ENCODE peak calls at places on chromosomes 6 and 20, in six cellular contexts. J is Panc1, B is H1, I is GM12878, A is HCT116, E is K562. Y is an unnamed sample.

GRCh38 chr20:23374441-23374840 is 12.5 kb downstream of the GZF1 start:
- DNase-seq in E (no peak), A (no peak), I (no peak), B (no peak), J (no peak), Y (no peak)

GRCh38 chr6:145339089-145339488 is 396.2 kb downstream of the EPM2A start:
- DNase-seq in I (no peak), J (no peak), B (no peak), A (no peak), E (no peak), Y (no peak)

GRCh38 chr6:113719545-113719944 is 137.6 kb upstream of the MARCKS start:
- DNase-seq in J (no peak), B (no peak), I (no peak), E (no peak), A (no peak), Y (no peak)

GRCh38 chr6:48135352-48136084 is 24.5 kb upstream of the PTCHD4 start:
- DNase-seq in A (no peak), E (no peak), B (no peak), I (no peak), J (no peak), Y (no peak)

GRCh38 chr20:2585811-2586210 is 49.4 kb downstream of the TMC2 start:
- DNase-seq in I (no peak), B (peak; percentile 2), J (no peak), E (no peak), A (no peak), Y (no peak)

GRCh38 chr6:107821591-107821990 is 2.5 kb downstream of the SCML4 start:
- DNase-seq in J (no peak), E (no peak), A (no peak), B (no peak), I (no peak), Y (no peak)

GRCh38 chr6:113560908-113561307 is 296.2 kb upstream of the MARCKS start:
- DNase-seq in A (peak; percentile 32), E (no peak), B (no peak), J (no peak), I (no peak), Y (no peak)

GRCh38 chr6:39420300-39421265 is 98.1 kb upstream of the KCNK16 start:
- DNase-seq in J (no peak), I (no peak), A (no peak), B (no peak), E (no peak), Y (no peak)

GRCh38 chr6:163490826-163491577 is 76.5 kb downstream of the QKI start:
- DNase-seq in B (no peak), E (no peak), J (no peak), I (no peak), A (no peak), Y (no peak)

GRCh38 chr6:157648561-157648960 is 174.5 kb upstream of the SNX9 start:
- DNase-seq in E (no peak), I (no peak), B (no peak), A (peak; percentile 7), J (no peak), Y (no peak)

GRCh38 chr6:63427951-63428350 is 108.2 kb upstream of the LGSN start:
- DNase-seq in B (no peak), E (no peak), J (no peak), I (no peak), A (no peak), Y (no peak)

GRCh38 chr6:53752440-53752839 is 42.4 kb upstream of the LRRC1 start:
- DNase-seq in A (no peak), B (no peak), E (no peak), I (no peak), J (no peak), Y (no peak)

GRCh38 chr20:6014957-6015356 is 38.9 kb downstream of the LRRN4 start:
- DNase-seq in B (no peak), J (no peak), A (no peak), I (no peak), E (no peak), Y (no peak)

GRCh38 chr20:19849341-19850189 is 91.5 kb downstream of the RIN2 start:
- DNase-seq in E (no peak), I (no peak), B (no peak), J (no peak), A (no peak), Y (no peak)

GRCh38 chr20:43388267-43389081 is 69.2 kb upstream of the SRSF6 start:
- DNase-seq in A (no peak), B (no peak), J (no peak), I (no peak), E (no peak), Y (no peak)

GRCh38 chr6:47484616-47485015 is 7.0 kb downstream of the CD2AP start:
- DNase-seq in J (no peak), I (no peak), B (no peak), A (peak; percentile 22), E (no peak), Y (no peak)

GRCh38 chr6:105485456-105485855 is 82.6 kb upstream of the PREP start:
- DNase-seq in J (no peak), A (no peak), I (no peak), B (no peak), E (no peak), Y (no peak)

GRCh38 chr6:125867483-125867935 is 76.7 kb downstream of the NCOA7 start:
- DNase-seq in I (no peak), E (no peak), A (peak; percentile 47), J (no peak), B (peak; percentile 53), Y (no peak)

GRCh38 chr20:49589747-49590146 is 21.8 kb upstream of the PTGIS start:
- DNase-seq in E (no peak), J (no peak), I (no peak), A (no peak), B (no peak), Y (no peak)

GRCh38 chr6:33848498-33848897 is 44.7 kb upstream of the MLN start:
- DNase-seq in I (no peak), J (no peak), B (no peak), A (no peak), E (no peak), Y (no peak)

GRCh38 chr6:444653-445275 is 53.2 kb downstream of the IRF4 start:
- DNase-seq in J (no peak), A (no peak), B (no peak), E (no peak), I (no peak), Y (no peak)

GRCh38 chr6:439681-440167 is 48.2 kb downstream of the IRF4 start:
- DNase-seq in A (no peak), I (no peak), B (no peak), E (no peak), J (no peak), Y (no peak)

GRCh38 chr6:443621-444175 is 52.1 kb downstream of the IRF4 start:
- DNase-seq in A (no peak), E (no peak), J (no peak), B (no peak), I (no peak), Y (no peak)

GRCh38 chr6:438634-439170 is 47.1 kb downstream of the IRF4 start:
- DNase-seq in B (no peak), E (no peak), J (no peak), I (no peak), A (no peak), Y (peak; percentile 3)

GRCh38 chr6:441126-441920 is 49.8 kb downstream of the IRF4 start:
- DNase-seq in I (no peak), B (no peak), A (no peak), E (no peak), J (no peak), Y (no peak)
- TF ChIP-seq SIN3A in I (no peak), B (no peak), A (no peak), E (no peak), J (no peak), Y (no peak)

GRCh38 chr6:169803291-169803811 is 51.9 kb downstream of the ERMARD start:
- DNase-seq in E (no peak), B (peak; percentile 16), J (no peak), I (peak; percentile 9), A (no peak), Y (no peak)
- TF ChIP-seq SIN3A in E (no peak), B (no peak), J (no peak), I (no peak), A (no peak), Y (no peak)

GRCh38 chr6:30483677-30484279 is 5.5 kb upstream of the HLA-E start:
- DNase-seq in I (peak; percentile 37), B (no peak), J (no peak), A (peak; percentile 54), E (peak; percentile 29), Y (peak; percentile 57)
- TF ChIP-seq SIN3A in I (no peak), B (no peak), J (no peak), A (no peak), E (no peak), Y (no peak)

GRCh38 chr6:31729979-31730630 is 1.0 kb upstream of the DDAH2 start:
- DNase-seq in J (no peak), E (peak; percentile 98), I (no peak), A (peak; percentile 56), B (peak; percentile 96), Y (peak; percentile 96)
- TF ChIP-seq SIN3A in J (peak; percentile 86), E (peak; percentile 93), I (no peak), A (no peak), B (no peak), Y (peak; percentile 61)

GRCh38 chr6:137493218-137494038 is 766 bp downstream of the OLIG3 start:
- DNase-seq in B (peak; percentile 82), E (no peak), I (no peak), A (no peak), J (no peak), Y (no peak)

GRCh38 chr6:137494281-137494966 is at the start of gene OLIG3:
- DNase-seq in J (no peak), A (no peak), B (peak; percentile 67), E (no peak), I (no peak), Y (no peak)

GRCh38 chr6:137495652-137496391 is 1.6 kb upstream of the OLIG3 start:
- DNase-seq in E (no peak), A (no peak), I (no peak), J (no peak), B (peak; percentile 75), Y (no peak)

GRCh38 chr6:137496392-137496767 is 2.2 kb upstream of the OLIG3 start:
- DNase-seq in E (no peak), B (peak; percentile 60), J (no peak), I (no peak), A (no peak), Y (no peak)

DNA sequence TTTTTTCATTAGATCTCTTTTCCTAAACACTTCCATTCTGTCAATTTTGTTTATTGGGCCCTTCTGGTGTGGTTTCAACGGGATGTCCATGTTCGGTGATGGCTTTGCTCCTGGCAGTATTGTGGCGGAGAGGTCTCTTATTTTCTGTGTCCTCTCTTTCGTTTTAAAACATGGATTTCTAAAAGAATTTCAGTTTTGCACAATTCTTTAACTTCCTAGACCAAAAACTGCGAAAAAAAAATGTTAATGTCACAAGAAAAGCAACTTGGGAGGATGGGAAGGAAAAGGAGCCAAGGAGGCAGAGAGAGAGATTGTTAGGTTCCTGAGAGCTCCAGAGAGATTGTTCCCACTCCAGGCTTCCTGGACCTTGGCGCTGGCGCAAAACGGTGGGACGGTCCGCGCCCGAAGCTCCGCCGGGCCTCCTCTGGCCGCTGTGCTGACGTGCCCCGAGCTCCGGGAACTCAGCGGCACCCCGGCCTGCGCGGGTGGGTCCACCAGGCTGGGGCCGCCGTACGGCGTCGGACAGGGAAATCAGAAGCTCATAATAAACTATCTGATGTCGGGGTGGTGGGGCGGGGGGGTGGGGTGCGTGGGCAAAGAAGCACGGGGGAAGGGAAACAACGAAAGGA is 887 bp upstream of the OLIG3 start:
- DNase-seq in J (no peak), I (no peak), E (no peak), A (no peak), B (no peak), Y (no peak)
- TF ChIP-seq SIN3A in J (no peak), I (no peak), E (no peak), A (no peak), B (no peak), Y (no peak)

Y was measured in SK-N-SH.